ENCODE peak calls at places on chromosomes 1 and 21, in four cellular contexts. R, O, U and S are unnamed samples.

GRCh38 chr1:42453386-42453785 is 2.4 kb downstream of the ZMYND12 start:
- DNase-seq in U (no peak), R (peak), O (no peak), S (no peak)

GRCh38 chr1:197526736-197527371 is 248.4 kb downstream of the DENND1B start:
- DNase-seq in U (peak), O (no peak), R (peak), S (no peak)

GRCh38 chr1:869499-870244 is 54.1 kb upstream of the SAMD11 start:
- DNase-seq in O (peak), R (peak), U (peak), S (peak)

GRCh38 chr21:41009398-41010177 is 158.4 kb upstream of the BACE2 start:
- DNase-seq in U (peak), O (no peak), R (no peak), S (no peak)

GRCh38 chr1:11373029-11373964 is 100.3 kb downstream of the UBIAD1 start:
- DNase-seq in U (no peak), R (no peak), O (no peak), S (no peak)

GRCh38 chr1:207890136-207890738 is 20.7 kb downstream of the CD34 start:
- DNase-seq in R (peak), U (no peak), O (no peak), S (peak)

GRCh38 chr21:17462276-17462981 is 50.4 kb upstream of the CXADR start:
- DNase-seq in R (peak), O (no peak), U (no peak), S (no peak)

GRCh38 chr1:61591316-61591715 is 133.6 kb downstream of the TM2D1 start:
- DNase-seq in O (no peak), U (no peak), R (no peak), S (no peak)

GRCh38 chr1:171702598-171702997 is 39.3 kb downstream of the VAMP4 start:
- DNase-seq in O (no peak), R (no peak), U (no peak), S (no peak)

GRCh38 chr1:184967045-184967444 is 7.3 kb downstream of the NIBAN1 start:
- DNase-seq in R (no peak), O (no peak), U (no peak), S (no peak)

GRCh38 chr1:184970691-184971161 is 3.6 kb downstream of the NIBAN1 start:
- DNase-seq in U (no peak), O (no peak), R (no peak), S (no peak)

GRCh38 chr1:184971522-184972265 is 2.6 kb downstream of the NIBAN1 start:
- DNase-seq in U (no peak), R (no peak), O (no peak), S (no peak)

GRCh38 chr1:184965889-184966860 is 8.1 kb downstream of the NIBAN1 start:
- DNase-seq in R (no peak), O (no peak), U (no peak), S (no peak)
- H3K27ac ChIP-seq in R (no peak), O (no peak), U (no peak), S (peak)

GRCh38 chr1:67689267-67690017 is 4.4 kb downstream of the GADD45A start:
- DNase-seq in O (no peak), U (no peak), R (no peak), S (no peak)
- H3K27ac ChIP-seq in O (no peak), U (peak), R (peak), S (peak)

DNA sequence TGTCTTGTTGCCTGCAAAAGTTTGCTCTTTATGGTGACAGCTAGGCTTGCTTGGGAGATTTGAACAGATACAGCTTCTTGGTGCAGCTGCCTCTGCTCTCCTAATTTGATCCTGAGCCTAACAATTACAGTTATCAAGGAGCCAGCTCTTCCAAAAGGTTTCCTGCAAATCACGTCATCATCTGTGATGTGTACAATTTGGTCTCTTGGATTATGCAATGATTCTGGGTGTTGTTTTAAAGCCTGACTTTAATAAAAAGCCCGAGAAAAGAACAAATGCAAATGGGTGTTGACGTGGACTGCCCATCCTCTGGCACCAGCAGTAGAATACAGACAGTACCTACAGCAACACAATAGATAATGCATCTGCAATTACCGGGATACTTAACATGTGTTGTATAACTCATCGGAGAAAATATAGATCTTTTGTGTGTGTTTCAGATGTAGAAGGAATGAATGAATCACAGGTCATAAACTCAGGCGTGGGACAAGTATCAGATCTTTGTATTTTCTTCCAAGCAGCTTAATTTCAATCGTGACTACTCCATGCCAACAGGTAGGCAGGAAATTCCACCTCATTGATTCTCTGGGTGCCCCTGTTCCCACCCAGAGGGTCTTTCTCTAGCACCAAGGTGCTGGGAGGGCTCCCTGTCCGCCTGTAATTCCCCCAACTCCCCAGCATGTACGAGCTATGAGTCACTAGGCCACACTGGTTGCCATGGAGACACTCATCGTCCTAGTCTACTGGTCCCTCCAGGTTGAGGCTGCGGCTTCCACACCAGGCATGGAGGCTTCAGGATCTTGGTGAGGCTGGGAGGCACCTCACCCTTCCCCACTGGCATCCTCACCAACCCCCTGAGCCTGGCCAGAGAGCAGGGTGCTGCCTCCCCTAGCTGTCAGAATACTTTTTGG is 75.9 kb upstream of the KAZN start:
- DNase-seq in U (no peak), R (peak), O (peak), S (no peak)
- H3K27ac ChIP-seq in U (no peak), R (peak), O (no peak), S (no peak)

GRCh38 chr1:18809953-18810899 is 49.2 kb downstream of the TAS1R2 start:
- DNase-seq in U (no peak), O (no peak), R (no peak), S (no peak)
- H3K27ac ChIP-seq in U (no peak), O (no peak), R (no peak), S (no peak)

DNA sequence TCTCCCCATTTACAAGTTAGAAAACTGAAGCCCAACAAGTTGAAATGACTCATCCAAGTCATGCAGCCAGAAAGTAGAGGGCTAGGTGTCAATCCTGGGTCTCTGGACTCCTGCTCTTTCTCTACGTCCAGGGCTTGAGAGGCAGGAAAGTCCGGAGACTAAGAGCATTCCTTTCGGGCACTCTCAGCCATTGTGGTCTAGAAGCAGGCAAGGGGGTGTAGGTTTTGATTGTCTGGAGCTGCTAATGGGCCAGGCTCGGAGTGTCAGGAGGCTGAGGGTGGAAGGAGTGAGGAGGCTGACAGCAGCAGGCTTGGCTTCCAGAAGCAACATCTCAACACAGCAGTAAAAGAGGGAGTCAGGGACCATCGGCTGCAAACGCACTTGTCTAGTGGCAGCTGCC is 107.6 kb upstream of the KLHDC7A start:
- DNase-seq in O (no peak), U (no peak), R (no peak), S (no peak)
- H3K27ac ChIP-seq in O (no peak), U (no peak), R (no peak), S (no peak)

GRCh38 chr1:27011058-27011764 is 1.4 kb downstream of the TENT5B start:
- DNase-seq in R (peak), O (peak), U (peak), S (peak)
- H3K27ac ChIP-seq in R (peak), O (no peak), U (peak), S (peak)

DNA sequence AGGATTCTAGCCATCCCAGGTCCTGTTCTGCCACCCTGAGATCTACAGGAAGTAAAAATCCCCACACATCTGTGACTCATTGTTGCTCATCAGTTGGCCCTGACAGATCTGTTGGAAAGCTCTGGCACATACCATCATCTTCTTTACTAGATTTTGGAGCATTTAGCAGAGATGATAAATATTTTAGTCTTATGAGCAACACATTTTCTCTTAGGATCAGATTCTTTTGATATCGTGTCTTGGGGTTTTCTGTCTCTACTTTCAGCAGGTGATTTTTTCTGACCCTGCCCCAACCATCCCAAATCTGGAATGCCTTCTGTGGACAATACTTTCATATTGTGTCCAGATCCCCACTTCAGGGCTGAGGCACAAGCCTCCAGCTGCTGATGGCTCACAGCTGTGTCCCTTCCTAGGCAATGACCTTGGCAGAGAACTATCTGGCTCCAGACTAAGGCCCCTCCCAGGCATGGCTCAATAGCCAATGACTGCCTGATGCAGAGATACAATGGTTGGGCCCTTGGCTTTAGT is 102.8 kb downstream of the GDAP2 start:
- DNase-seq in U (no peak), O (no peak), R (peak), S (peak)
- H3K27ac ChIP-seq in U (no peak), O (no peak), R (peak), S (peak)

DNA sequence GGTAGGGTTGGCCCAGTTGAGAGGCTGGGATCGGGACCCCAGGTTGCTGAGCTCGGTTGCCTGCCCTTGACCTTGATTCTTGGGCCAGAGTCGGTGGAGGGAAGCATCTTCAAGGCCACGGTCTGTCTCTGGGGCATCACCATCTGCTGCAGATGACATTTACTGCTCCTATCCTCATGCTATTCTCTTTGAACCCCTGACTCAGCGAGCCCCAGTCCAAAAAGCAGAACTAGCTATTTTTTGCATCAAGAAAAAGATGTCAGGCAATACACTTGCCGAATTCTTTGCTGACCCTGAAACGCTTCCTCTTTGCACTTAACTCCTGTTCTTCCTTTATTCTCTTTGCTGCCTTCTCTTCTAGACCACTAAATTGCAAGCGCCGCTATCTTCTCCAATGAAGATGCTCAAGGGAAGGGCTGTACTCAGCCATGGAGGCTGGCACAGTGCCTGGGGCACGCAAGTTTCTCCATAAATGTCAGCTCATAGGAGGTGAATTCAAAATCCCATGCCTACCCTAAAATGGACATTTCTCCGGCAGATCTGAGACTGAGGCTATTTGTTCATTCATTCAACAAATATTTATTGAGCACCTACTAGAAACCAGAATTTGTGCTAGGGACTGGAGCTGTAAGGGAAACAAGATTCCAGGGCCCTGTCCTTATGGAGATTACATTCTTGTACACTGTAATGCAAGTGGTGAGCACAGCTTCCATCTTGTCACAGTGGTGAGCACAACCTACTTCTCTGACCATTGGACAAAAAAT is 20.5 kb upstream of the CAPZB start:
- DNase-seq in U (no peak), R (no peak), O (no peak), S (peak)
- H3K27ac ChIP-seq in U (no peak), R (no peak), O (no peak), S (peak)

GRCh38 chr1:230682274-230682673 is 31.6 kb downstream of the AGT start:
- DNase-seq in O (no peak), U (peak), R (peak), S (no peak)

GRCh38 chr1:230681599-230681998 is 32.3 kb downstream of the AGT start:
- DNase-seq in R (peak), O (no peak), U (peak), S (no peak)

GRCh38 chr1:230684998-230685397 is 28.9 kb downstream of the AGT start:
- DNase-seq in U (no peak), O (no peak), R (no peak), S (no peak)

GRCh38 chr1:230684146-230684545 is 29.8 kb downstream of the AGT start:
- DNase-seq in O (no peak), U (no peak), R (peak), S (no peak)

DNA sequence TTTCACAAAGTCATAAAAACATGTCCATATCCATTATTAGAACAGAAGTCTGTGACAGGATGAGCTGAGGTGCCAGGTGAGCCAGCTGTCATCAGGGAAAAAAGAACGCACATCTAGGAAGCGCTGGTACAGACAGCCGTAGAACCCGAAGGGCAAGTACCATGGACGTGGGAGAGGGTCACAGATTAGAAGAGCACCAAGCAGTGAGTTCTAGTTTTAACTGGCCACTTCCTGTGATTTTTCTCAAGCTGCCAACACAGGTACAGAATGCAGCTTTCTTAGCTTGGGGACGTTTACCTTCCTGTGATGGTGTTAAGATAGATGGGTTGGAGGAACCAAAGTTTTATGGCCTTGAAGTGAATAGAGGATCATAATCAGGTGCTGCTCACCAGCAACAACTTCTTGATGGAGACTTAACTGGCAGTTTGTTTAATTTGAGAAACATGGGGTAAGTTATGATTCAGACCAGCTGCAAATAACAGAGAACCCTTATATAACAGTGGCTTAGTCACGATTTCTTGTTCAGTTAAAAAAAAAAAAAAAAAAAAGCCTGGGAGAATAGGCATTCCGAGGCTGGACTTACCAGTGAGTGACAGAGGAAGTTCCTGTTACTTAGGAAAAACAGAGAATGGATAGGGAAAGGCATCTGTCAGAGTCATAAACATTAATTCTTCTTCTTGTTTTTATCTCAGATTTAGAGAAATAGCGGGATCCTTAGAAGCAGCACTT is 30.9 kb downstream of the AGT start:
- DNase-seq in R (peak), O (no peak), U (no peak), S (no peak)
- H3K27ac ChIP-seq in R (peak), O (no peak), U (peak), S (peak)